ENCODE peak calls at places on chromosomes 7 and 10, in four cellular contexts. G is SK-N-SH, V is cardiac muscle cell, D is lower lobe of right lung. F is an unnamed sample.

GRCh38 chr10:88971668-88972067 is 18.9 kb upstream of the FAS start:
- DNase-seq in D (no peak), G (no peak), V (no peak), F (no peak)

GRCh38 chr7:27412164-27412563 is 169.6 kb downstream of the EVX1 start:
- DNase-seq in G (no peak), V (no peak), D (no peak), F (no peak)

GRCh38 chr7:155490697-155491628 is 33.0 kb downstream of the EN2 start:
- DNase-seq in V (no peak), G (peak), D (peak), F (no peak)

GRCh38 chr10:113550365-113550764 is 2.5 kb upstream of the HABP2 start:
- DNase-seq in G (no peak), V (no peak), D (no peak), F (no peak)

GRCh38 chr7:97226541-97226940 is 109.0 kb downstream of the SDHAF3 start:
- DNase-seq in G (no peak), V (no peak), D (no peak), F (no peak)

GRCh38 chr7:75642810-75643486 is 95.8 kb downstream of the HIP1 start:
- DNase-seq in D (peak), G (peak), V (peak), F (peak)

GRCh38 chr10:112986791-112987190 is 36.7 kb downstream of the TCF7L2 start:
- DNase-seq in V (no peak), G (no peak), D (no peak), F (no peak)

GRCh38 chr7:154304740-154305679 is 252.8 kb downstream of the DPP6 start:
- DNase-seq in V (peak), D (no peak), G (peak), F (no peak)

GRCh38 chr10:47150581-47150980 is 149.4 kb upstream of the GDF10 start:
- DNase-seq in V (no peak), D (no peak), G (no peak), F (no peak)

GRCh38 chr10:126199221-126199998 is 188.9 kb downstream of the ADAM12 start:
- DNase-seq in G (no peak), D (no peak), V (no peak), F (no peak)

GRCh38 chr7:41993173-41993867 is 243.7 kb downstream of the GLI3 start:
- DNase-seq in D (no peak), V (no peak), G (no peak), F (no peak)

GRCh38 chr10:4586756-4587155 is 239.3 kb upstream of the AKR1E2 start:
- DNase-seq in D (no peak), V (no peak), G (no peak), F (no peak)

GRCh38 chr7:29811597-29811996 is 5.3 kb downstream of the WIPF3 start:
- DNase-seq in G (no peak), V (no peak), D (no peak), F (no peak)

GRCh38 chr10:3825862-3826351 is 40.9 kb upstream of the KLF6 start:
- DNase-seq in G (no peak), V (no peak), D (no peak), F (no peak)

GRCh38 chr10:117188399-117188798 is 8.9 kb upstream of the KCNK18 start:
- DNase-seq in V (no peak), G (no peak), D (no peak), F (no peak)

GRCh38 chr7:108452707-108453106 is 3.5 kb downstream of the NRCAM start:
- DNase-seq in D (no peak), G (peak), V (peak), F (no peak)

GRCh38 chr7:115099906-115100305 is 178.0 kb downstream of the MDFIC start:
- DNase-seq in V (no peak), D (no peak), G (no peak), F (no peak)

GRCh38 chr10:17175551-17175950 is 25.9 kb downstream of the TRDMT1 start:
- DNase-seq in V (no peak), G (no peak), D (no peak), F (no peak)
- H3K4me3 ChIP-seq in V (no peak), G (peak), D (no peak), F (no peak)

GRCh38 chr10:98675902-98676301 is 229.2 kb upstream of the HPS1 start:
- DNase-seq in V (no peak), D (no peak), G (no peak), F (no peak)

GRCh38 chr10:98673156-98673765 is 226.5 kb upstream of the HPS1 start:
- DNase-seq in G (no peak), V (no peak), D (no peak), F (no peak)

GRCh38 chr10:98676895-98677294 is 230.2 kb upstream of the HPS1 start:
- DNase-seq in V (no peak), G (no peak), D (no peak), F (no peak)
- TF ChIP-seq CTCF in V (no peak), G (no peak), D (no peak), F (no peak)

GRCh38 chr7:137840183-137840779 is 6.5 kb downstream of the DGKI start:
- DNase-seq in G (no peak), V (no peak), D (no peak), F (no peak)
- H3K4me3 ChIP-seq in G (no peak), V (no peak), D (no peak), F (no peak)

DNA sequence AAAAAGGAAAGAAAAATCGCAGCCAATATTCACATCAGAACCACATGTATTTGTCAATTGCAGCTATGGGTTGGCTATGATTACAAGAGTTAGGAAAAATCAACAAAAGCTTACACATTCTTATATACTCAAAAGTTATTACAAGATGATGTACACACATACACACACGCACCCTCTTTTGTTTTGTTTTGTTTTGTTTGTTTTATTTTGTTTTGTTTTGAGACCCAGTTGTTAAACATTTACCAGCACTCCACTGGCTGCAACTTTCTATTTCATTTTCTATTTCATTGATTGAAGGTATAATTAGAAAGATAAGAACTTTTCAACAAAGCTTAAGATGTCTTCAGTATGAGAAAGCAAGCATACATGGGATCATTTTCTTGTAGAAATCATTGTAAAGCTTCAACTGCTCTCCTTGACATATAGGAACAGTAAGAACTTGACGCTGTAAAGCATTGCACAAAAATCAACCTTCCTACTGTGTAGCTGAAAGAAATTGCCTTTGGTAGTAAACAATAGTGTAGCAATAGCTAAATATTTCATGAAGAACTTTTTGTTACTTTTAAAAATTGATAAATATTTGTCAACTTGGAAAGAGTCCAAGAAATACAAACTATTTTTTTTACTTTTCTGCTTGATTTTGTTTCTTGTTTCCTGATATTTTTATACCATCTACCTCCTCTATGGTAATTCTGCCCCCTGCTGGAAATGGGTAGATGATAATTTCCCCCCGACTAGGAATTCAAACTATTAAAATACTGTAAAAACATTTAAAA is 205.9 kb downstream of the MBL2 start:
- DNase-seq in V (peak), D (no peak), G (peak), F (no peak)
- TF ChIP-seq CTCF in V (peak), D (peak), G (peak), F (no peak)

GRCh38 chr7:73766556-73767229 is 3.4 kb downstream of the CLDN3 start:
- DNase-seq in V (no peak), D (no peak), G (no peak), F (no peak)

GRCh38 chr7:73770860-73771665 is 993 bp upstream of the CLDN3 start:
- DNase-seq in G (no peak), V (no peak), D (no peak), F (no peak)

GRCh38 chr7:73770002-73770859 is at the start of gene CLDN3:
- DNase-seq in V (peak), G (peak), D (peak), F (peak)

GRCh38 chr7:73768661-73769480 is 1.2 kb downstream of the CLDN3 start:
- DNase-seq in V (no peak), G (no peak), D (no peak), F (no peak)

DNA sequence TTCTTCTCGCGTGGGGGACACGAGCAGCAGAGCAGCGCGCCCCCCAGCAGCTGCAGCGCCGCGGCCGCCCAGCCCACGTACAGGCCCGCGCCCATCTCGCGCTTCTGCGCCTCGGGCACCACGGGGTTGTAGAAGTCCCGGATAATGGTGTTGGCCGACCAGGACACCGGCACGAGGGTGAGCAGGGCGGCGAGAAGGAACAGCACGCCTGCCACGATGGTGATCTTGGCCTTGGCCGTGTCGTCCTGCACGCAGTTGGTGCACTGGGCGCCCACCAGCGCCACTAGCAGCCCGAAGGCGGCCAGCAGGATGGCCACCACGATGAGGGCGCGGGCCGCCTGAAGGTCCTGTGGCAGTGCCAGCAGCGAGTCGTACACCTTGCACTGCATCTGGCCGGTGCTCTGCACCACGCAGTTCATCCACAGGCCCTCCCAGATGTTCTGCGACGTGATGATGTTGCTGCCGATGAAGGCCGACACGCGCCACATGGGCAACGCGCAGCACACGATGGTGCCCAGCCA is 529 bp downstream of the CLDN3 start:
- DNase-seq in G (no peak), D (no peak), V (no peak), F (no peak)
- H3K4me3 ChIP-seq in G (no peak), D (peak), V (peak), F (peak)

DNA sequence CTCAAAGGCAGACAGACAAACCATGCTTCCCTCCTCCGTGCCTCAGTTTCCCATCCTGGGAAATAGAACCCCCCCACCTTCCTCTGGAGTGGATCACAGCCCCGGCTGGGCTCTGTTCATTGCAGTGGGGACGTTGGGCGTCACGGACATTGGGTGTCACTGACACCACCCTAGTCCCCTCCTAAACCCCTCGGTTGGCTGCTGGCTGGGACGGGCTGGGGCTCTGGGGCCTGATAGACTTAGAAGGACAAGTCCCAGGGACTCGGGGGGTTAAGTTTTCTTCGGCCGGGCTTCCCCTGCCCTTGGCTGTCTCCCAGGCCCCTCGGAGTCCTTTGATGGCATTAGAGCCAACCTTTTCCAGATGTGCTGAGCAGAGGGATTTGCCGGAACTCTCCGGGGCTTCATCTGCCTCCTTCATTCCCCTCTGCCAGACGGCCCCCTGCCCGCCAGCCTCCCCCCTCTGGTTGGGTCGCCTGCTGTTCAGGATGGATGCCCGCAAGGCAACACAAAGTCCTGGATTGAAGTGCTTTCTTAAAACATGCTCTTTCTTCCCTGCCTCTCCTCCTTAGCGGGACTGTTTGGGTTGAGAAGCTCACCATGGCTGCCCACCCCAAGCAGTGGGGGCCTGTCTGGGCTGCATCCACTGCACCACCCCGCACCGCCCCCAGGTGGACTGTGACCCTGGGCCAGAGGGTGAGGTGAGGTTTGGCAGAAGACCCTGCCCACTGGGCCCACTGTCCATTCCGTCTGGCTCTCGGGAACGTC is 73.0 kb downstream of the COL26A1 start:
- DNase-seq in D (no peak), V (no peak), G (peak), F (no peak)
- TF ChIP-seq CTCF in D (no peak), V (no peak), G (no peak), F (peak)